ENCODE peak calls at places on chromosomes 12 and 14, in four cellular contexts. F is K562, P is HepG2, J is GM12878. K is an unnamed sample.

GRCh38 chr14:71931492-71932228 is 569 bp upstream of the RGS6 start:
- DNase-seq in P (no peak), F (no peak), J (no peak), K (no peak)

GRCh38 chr12:74408601-74409166 is 129.0 kb upstream of the ATXN7L3B start:
- DNase-seq in F (no peak), P (no peak), J (no peak), K (no peak)

GRCh38 chr12:120290541-120291312 is 976 bp downstream of the RNU4-2 start:
- DNase-seq in P (peak; percentile 35), J (no peak), F (peak; percentile 29), K (peak; percentile 45)

GRCh38 chr12:107929436-107929835 is 154.9 kb downstream of the ASCL4 start:
- DNase-seq in P (peak; percentile 35), J (no peak), F (peak; percentile 34), K (no peak)

GRCh38 chr12:124294686-124295315 is at the start of gene RFLNA:
- DNase-seq in J (no peak), F (no peak), P (no peak), K (peak; percentile 68)

GRCh38 chr14:52117433-52117832 is 48.6 kb upstream of the NID2 start:
- DNase-seq in J (no peak), F (no peak), P (no peak), K (no peak)

GRCh38 chr14:21894003-21894897 is 220.6 kb upstream of the OR4E1 start:
- DNase-seq in J (no peak), P (no peak), F (peak; percentile 4), K (peak; percentile 62)

GRCh38 chr12:102702447-102703114 is 214.5 kb downstream of the PAH start:
- DNase-seq in P (peak; percentile 54), J (no peak), F (peak; percentile 68), K (peak; percentile 61)

GRCh38 chr12:4225571-4225970 is 48.0 kb upstream of the CCND2 start:
- DNase-seq in P (no peak), J (no peak), F (no peak), K (no peak)

GRCh38 chr12:2354151-2354991 is 301.6 kb downstream of the CACNA1C start:
- DNase-seq in J (no peak), F (no peak), P (no peak), K (no peak)

GRCh38 chr14:77641534-77642341 is 25.3 kb upstream of the SPTLC2 start:
- DNase-seq in J (peak; percentile 16), P (no peak), F (no peak), K (no peak)

GRCh38 chr14:61514927-61515326 is 180.4 kb upstream of the HIF1A start:
- DNase-seq in P (no peak), J (no peak), F (no peak), K (no peak)

GRCh38 chr14:61516957-61517356 is 178.4 kb upstream of the HIF1A start:
- DNase-seq in F (no peak), P (no peak), J (no peak), K (no peak)

GRCh38 chr14:61515436-61516124 is 179.7 kb upstream of the HIF1A start:
- DNase-seq in J (no peak), P (no peak), F (no peak), K (no peak)

GRCh38 chr14:61517861-61518802 is 177.2 kb upstream of the HIF1A start:
- DNase-seq in J (peak; percentile 48), F (no peak), P (peak; percentile 68), K (no peak)

DNA sequence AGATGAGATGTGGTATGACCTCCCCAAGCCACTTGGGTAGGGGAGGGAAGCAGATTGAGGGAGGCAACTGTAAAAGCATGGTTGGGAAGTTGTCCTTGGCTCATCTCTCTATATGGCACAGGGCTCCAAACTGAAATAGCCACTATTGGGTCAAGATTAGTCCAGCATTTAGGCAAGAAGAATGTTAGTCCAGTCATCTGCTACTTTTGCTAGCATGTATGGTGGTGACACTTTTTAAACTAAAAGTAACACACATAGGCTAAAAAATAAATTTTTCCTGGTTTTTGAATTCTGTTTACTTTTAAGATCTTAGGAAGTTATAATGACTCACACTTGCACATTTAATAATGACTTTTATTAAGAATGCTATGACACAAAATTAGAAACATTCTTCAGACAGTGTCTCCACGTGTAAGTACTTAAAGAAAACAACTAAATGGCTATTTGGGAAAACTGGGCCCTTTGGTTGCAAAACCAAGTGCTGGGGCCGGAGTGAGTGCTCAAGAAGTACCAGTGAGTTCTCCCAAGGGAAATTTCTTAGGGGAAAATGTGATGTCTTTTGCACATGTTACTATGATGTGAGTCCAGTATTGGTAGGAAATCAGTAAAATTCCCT is 179.1 kb upstream of the HIF1A start:
- DNase-seq in P (no peak), F (no peak), J (no peak), K (no peak)
- TF ChIP-seq CREM in P (no peak), F (no peak), J (no peak), K (no peak)

DNA sequence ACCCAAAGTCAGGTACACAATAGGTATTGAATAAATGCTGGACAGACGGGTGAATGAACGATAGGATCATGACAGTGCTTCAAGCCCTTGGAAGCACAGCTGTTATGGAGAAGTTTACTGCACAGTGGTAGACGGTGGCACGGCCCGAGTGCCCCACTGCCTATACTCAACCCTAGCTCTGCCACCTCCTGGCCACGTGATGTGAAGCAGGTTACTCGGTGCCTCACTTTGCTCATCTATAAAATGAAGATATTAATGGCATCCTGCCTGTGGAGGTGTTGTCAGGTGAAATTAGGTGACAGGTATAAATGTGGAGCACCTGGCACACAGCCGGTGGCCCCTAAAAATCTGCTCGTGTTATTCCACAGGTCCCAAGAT is 5.8 kb downstream of the ASB2 start:
- DNase-seq in J (no peak), F (no peak), P (peak; percentile 52), K (no peak)
- TF ChIP-seq CREB1 in J (no peak), F (no peak), P (no peak), K (no peak)

GRCh38 chr14:75139185-75139584 is 12.3 kb upstream of the NEK9 start:
- DNase-seq in P (no peak), J (no peak), F (no peak), K (no peak)
- TF ChIP-seq CREM in P (no peak), J (no peak), F (no peak), K (no peak)

GRCh38 chr12:123149088-123149827 is 1.6 kb downstream of the PITPNM2 start:
- DNase-seq in P (no peak), F (peak; percentile 81), J (no peak), K (no peak)
- TF ChIP-seq CREB1 in P (no peak), F (no peak), J (no peak), K (no peak)

GRCh38 chr12:12877789-12878455 is 13.4 kb upstream of the GPRC5A start:
- DNase-seq in F (no peak), J (no peak), P (no peak), K (no peak)

GRCh38 chr12:12874014-12874413 is 17.3 kb upstream of the GPRC5A start:
- DNase-seq in F (no peak), P (no peak), J (no peak), K (no peak)

GRCh38 chr12:12872934-12873275 is 18.5 kb upstream of the GPRC5A start:
- DNase-seq in J (no peak), F (no peak), P (no peak), K (no peak)

GRCh38 chr12:12880537-12880936 is 10.8 kb upstream of the GPRC5A start:
- DNase-seq in J (no peak), P (no peak), F (no peak), K (no peak)

GRCh38 chr12:12877145-12877544 is 14.2 kb upstream of the GPRC5A start:
- DNase-seq in F (peak; percentile 9), P (no peak), J (no peak), K (no peak)
- TF ChIP-seq CREM in F (no peak), P (no peak), J (no peak), K (no peak)

GRCh38 chr12:38890102-38890501 is 15.3 kb downstream of the CPNE8 start:
- DNase-seq in F (no peak), P (no peak), J (no peak), K (no peak)

GRCh38 chr12:38889297-38889815 is 16.0 kb downstream of the CPNE8 start:
- DNase-seq in J (no peak), P (no peak), F (no peak), K (no peak)

GRCh38 chr12:38892976-38893375 is 12.4 kb downstream of the CPNE8 start:
- DNase-seq in F (no peak), P (no peak), J (no peak), K (no peak)

GRCh38 chr12:38895446-38895845 is 9.9 kb downstream of the CPNE8 start:
- DNase-seq in P (no peak), F (no peak), J (no peak), K (no peak)

GRCh38 chr12:38892090-38892786 is 13.2 kb downstream of the CPNE8 start:
- DNase-seq in J (no peak), P (peak; percentile 92), F (no peak), K (no peak)
- TF ChIP-seq CREB1 in J (no peak), P (no peak), F (no peak), K (no peak)

GRCh38 chr12:93572712-93573551 is 457 bp downstream of the SOCS2 start:
- DNase-seq in J (no peak), F (peak; percentile 23), P (no peak), K (peak; percentile 59)

GRCh38 chr12:93573552-93574223 is 1.2 kb downstream of the SOCS2 start:
- DNase-seq in F (no peak), P (no peak), J (no peak), K (peak; percentile 22)

GRCh38 chr12:93571360-93571853 is 1.1 kb upstream of the SOCS2 start:
- DNase-seq in J (no peak), P (peak; percentile 10), F (peak; percentile 75), K (peak; percentile 88)

GRCh38 chr12:93570552-93571359 is 1.7 kb upstream of the SOCS2 start:
- DNase-seq in P (peak; percentile 53), J (no peak), F (peak; percentile 87), K (peak; percentile 92)

GRCh38 chr12:93571854-93572711 is at the start of gene SOCS2:
- DNase-seq in J (no peak), F (peak; percentile 59), P (no peak), K (peak; percentile 66)
- TF ChIP-seq CREM in J (no peak), F (peak; percentile 55), P (no peak), K (no peak)

GRCh38 chr12:53265783-53266182 is 2.3 kb upstream of the ESPL1 start:
- DNase-seq in F (no peak), P (no peak), J (no peak), K (no peak)

GRCh38 chr12:53268009-53268636 is at the start of gene ESPL1:
- DNase-seq in J (peak; percentile 58), F (peak; percentile 93), P (peak; percentile 65), K (peak; percentile 89)

GRCh38 chr12:53268637-53269562 is 801 bp downstream of the ESPL1 start:
- DNase-seq in F (no peak), J (no peak), P (no peak), K (no peak)

DNA sequence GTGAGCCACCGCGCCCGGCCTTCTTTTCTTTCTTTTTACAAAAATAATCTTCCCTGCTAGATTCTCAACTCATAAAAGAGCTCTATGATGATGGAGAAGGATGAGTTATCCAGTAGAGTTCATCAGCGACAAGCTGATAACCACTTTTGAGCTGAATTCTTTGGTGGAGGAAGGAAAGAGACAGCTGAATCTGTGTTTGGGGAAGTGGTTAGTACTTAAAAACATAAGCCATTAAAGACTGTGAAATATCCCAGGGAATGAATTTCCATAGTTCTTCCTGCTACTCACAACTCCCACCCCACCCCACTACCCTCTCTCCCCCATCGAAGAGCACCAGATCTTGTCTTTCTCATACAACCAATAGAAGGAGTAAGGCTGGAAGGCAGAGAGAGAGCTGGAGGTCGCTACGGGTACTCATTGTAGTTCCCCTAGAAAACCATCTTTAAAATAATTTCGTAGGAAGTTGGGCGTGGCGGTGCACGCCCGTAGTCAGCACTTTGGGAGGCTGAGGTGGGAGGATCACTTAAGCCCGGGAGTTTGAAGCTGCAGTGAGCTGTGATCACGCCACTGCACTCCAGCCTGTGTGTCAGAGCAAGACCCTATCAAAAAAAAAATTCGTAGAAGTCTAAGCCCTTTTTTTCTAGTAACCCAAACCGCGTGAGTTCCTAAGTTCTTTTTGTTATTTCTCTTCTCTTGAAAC is 640 bp upstream of the ESPL1 start:
- DNase-seq in P (no peak), F (peak; percentile 36), J (no peak), K (no peak)
- TF ChIP-seq CREB1 in P (no peak), F (no peak), J (no peak), K (no peak)

GRCh38 chr12:28543021-28543890 is 353.0 kb downstream of the CCDC91 start:
- DNase-seq in P (no peak), F (no peak), J (peak; percentile 35), K (no peak)
- TF ChIP-seq CREM in P (no peak), F (no peak), J (no peak), K (no peak)